ENCODE peak calls at places on chromosomes 11 and 22, in seven cellular contexts. T is lower lobe of right lung, M is A549, G is fibroblast of mammary gland, C is epithelial cell of esophagus, S is OCI-LY7, P is PC-3. H is an unnamed sample.

GRCh38 chr11:95231126-95231880 is at the start of gene SESN3:
- DNase-seq in T (peak), M (peak), G (peak), C (peak), S (peak), P (peak), H (peak)

GRCh38 chr22:42214625-42215415 is 55.6 kb downstream of the TCF20 start:
- DNase-seq in T (no peak), M (no peak), G (no peak), C (no peak), S (no peak), P (no peak), H (no peak)

GRCh38 chr22:37403267-37403960 is 23.9 kb downstream of the ELFN2 start:
- DNase-seq in T (no peak), M (no peak), G (no peak), C (no peak), S (no peak), P (no peak), H (no peak)

GRCh38 chr11:33598426-33599069 is 102.1 kb downstream of the C11orf91 start:
- DNase-seq in T (no peak), M (no peak), G (peak), C (no peak), S (no peak), P (no peak), H (no peak)

GRCh38 chr11:12090061-12090572 is 20.3 kb upstream of the MICAL2 start:
- DNase-seq in T (peak), M (no peak), G (peak), C (peak), S (peak), P (peak), H (peak)

GRCh38 chr11:58121101-58121500 is 4.2 kb downstream of the OR9I1 start:
- DNase-seq in T (no peak), M (no peak), G (peak), C (no peak), S (no peak), P (peak), H (no peak)

GRCh38 chr11:45675646-45676045 is 10.2 kb upstream of the CHST1 start:
- DNase-seq in T (no peak), M (no peak), G (no peak), C (no peak), S (no peak), P (no peak), H (no peak)

GRCh38 chr22:38398609-38399401 is 56.2 kb downstream of the KCNJ4 start:
- DNase-seq in T (peak), M (peak), G (peak), C (peak), S (peak), P (peak), H (peak)

GRCh38 chr11:94681852-94682251 is 86.3 kb upstream of the AMOTL1 start:
- DNase-seq in T (no peak), M (no peak), G (no peak), C (no peak), S (no peak), P (no peak), H (no peak)

GRCh38 chr22:44585559-44586121 is 87.6 kb upstream of the RTL6 start:
- DNase-seq in T (peak), M (no peak), G (no peak), C (no peak), S (no peak), P (no peak), H (no peak)

GRCh38 chr22:35835998-35836691 is 118.5 kb downstream of the APOL5 start:
- DNase-seq in T (no peak), M (peak), G (peak), C (peak), S (no peak), P (peak), H (peak)

GRCh38 chr11:2644844-2645778 is 54.7 kb downstream of the KCNQ1OT1 start:
- DNase-seq in T (no peak), M (no peak), G (no peak), C (no peak), S (no peak), P (no peak), H (no peak)

GRCh38 chr11:77147668-77148321 is 19.7 kb downstream of the MYO7A start:
- DNase-seq in T (peak), M (no peak), G (no peak), C (peak), S (no peak), P (no peak), H (no peak)

GRCh38 chr11:19116971-19117759 is at the start of gene ZDHHC13:
- DNase-seq in T (peak), M (peak), G (peak), C (peak), S (peak), P (peak), H (peak)

GRCh38 chr11:19577849-19578619 is 134.6 kb upstream of the NAV2 start:
- DNase-seq in T (no peak), M (no peak), G (peak), C (no peak), S (no peak), P (peak), H (peak)

GRCh38 chr11:113189909-113190667 is 124.3 kb upstream of the TTC12 start:
- DNase-seq in T (no peak), M (peak), G (peak), C (peak), S (no peak), P (peak), H (peak)

GRCh38 chr11:5618807-5619206 is 6.0 kb upstream of the TRIM34 start:
- DNase-seq in T (no peak), M (peak), G (peak), C (peak), S (no peak), P (peak), H (peak)

GRCh38 chr11:74685905-74686304 is 45.3 kb downstream of the CHRDL2 start:
- DNase-seq in T (peak), M (no peak), G (no peak), C (no peak), S (no peak), P (no peak), H (no peak)

GRCh38 chr11:132258865-132259264 is 888.5 kb downstream of the NTM start:
- DNase-seq in T (no peak), M (no peak), G (no peak), C (peak), S (no peak), P (no peak), H (peak)

GRCh38 chr11:117328414-117329010 is 858 bp downstream of the CEP164 start:
- DNase-seq in T (no peak), M (no peak), G (peak), C (peak), S (peak), P (peak), H (peak)

GRCh38 chr22:50542416-50542927 is 3.2 kb upstream of the KLHDC7B start:
- DNase-seq in T (no peak), M (no peak), G (peak), C (peak), S (no peak), P (no peak), H (no peak)

GRCh38 chr11:125468025-125468424 is 28.0 kb downstream of the FEZ1 start:
- DNase-seq in T (no peak), M (no peak), G (no peak), C (no peak), S (no peak), P (no peak), H (peak)
- TF ChIP-seq CTCF in T (no peak), M (no peak), G (no peak), C (no peak), S (no peak), P (no peak), H (no peak)

DNA sequence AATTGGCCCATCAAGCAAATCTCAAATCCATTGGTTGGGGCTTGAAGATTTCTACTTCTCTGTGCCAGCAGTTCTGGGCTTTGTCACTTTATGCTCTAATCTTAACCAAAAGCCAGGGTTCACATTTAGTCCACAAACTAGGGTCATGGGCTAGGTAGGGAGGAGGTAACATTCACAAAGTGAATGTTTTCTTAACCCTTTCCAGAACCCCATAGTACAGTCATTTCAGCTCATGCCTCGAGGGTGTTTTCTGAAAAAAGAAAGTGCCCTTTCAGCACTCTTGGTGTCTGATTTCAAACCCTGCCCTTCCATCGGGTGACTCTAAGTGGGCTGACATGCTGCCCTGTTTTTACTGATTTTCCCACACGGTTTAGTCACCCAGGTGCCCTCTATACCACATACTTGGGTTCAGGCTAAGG is 2.6 kb downstream of the POU2AF1 start:
- DNase-seq in T (no peak), M (no peak), G (no peak), C (peak), S (no peak), P (peak), H (no peak)
- H3K4me3 ChIP-seq in T (no peak), M (no peak), G (no peak), C (no peak), S (peak), P (no peak), H (no peak)

GRCh38 chr11:37657645-37658044 is 1059.6 kb upstream of the RAG2 start:
- DNase-seq in T (no peak), M (peak), G (peak), C (peak), S (no peak), P (peak), H (peak)
- TF ChIP-seq CTCF in T (no peak), M (no peak), G (peak), C (peak), S (peak), P (peak), H (peak)

DNA sequence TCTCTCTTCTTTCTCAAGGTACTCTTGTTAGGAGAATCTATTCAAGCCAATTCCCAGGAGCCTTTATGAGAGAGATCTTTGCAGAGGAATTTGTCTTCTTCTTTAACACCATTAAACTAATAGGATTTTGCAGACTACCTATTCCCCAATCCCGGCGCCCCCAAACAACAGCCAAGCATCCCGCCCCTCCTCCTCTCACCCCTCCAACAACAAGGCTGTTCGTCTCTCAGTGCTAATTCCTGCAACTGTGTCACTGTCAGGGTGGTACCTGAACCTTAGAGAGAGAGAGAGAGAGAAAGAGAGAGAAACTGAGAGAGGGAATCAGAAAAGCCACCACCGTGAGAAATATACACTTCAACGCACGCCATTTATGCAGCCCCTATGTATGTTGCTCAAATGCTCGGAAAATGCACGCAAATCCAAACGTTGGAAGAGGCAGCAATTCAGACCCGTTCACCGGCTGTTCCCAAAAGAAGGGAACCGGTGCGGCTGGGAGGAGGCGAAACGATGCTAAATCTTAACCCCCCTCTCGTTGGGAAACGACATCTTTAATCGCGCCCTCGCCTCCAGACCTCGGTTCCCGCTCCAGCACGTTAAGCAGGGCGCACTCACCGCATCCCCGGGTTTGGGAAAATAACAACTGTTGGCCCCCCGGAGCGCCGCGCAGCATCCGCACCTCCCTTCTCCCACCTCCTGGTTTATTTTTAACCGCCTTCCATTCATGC is 943 bp downstream of the KCNA4 start:
- DNase-seq in T (no peak), M (no peak), G (no peak), C (no peak), S (no peak), P (no peak), H (no peak)
- H3K4me3 ChIP-seq in T (peak), M (no peak), G (no peak), C (no peak), S (no peak), P (no peak), H (no peak)

GRCh38 chr11:69122642-69123431 is 32.9 kb upstream of the SMIM38 start:
- DNase-seq in T (peak), M (peak), G (peak), C (peak), S (no peak), P (peak), H (peak)

GRCh38 chr11:69122337-69122641 is 33.4 kb upstream of the SMIM38 start:
- DNase-seq in T (no peak), M (no peak), G (no peak), C (no peak), S (no peak), P (no peak), H (no peak)

GRCh38 chr11:69125861-69126260 is 29.9 kb upstream of the SMIM38 start:
- DNase-seq in T (no peak), M (no peak), G (no peak), C (no peak), S (no peak), P (no peak), H (no peak)

GRCh38 chr11:69121621-69122336 is 34.0 kb upstream of the SMIM38 start:
- DNase-seq in T (no peak), M (no peak), G (no peak), C (no peak), S (no peak), P (no peak), H (no peak)

DNA sequence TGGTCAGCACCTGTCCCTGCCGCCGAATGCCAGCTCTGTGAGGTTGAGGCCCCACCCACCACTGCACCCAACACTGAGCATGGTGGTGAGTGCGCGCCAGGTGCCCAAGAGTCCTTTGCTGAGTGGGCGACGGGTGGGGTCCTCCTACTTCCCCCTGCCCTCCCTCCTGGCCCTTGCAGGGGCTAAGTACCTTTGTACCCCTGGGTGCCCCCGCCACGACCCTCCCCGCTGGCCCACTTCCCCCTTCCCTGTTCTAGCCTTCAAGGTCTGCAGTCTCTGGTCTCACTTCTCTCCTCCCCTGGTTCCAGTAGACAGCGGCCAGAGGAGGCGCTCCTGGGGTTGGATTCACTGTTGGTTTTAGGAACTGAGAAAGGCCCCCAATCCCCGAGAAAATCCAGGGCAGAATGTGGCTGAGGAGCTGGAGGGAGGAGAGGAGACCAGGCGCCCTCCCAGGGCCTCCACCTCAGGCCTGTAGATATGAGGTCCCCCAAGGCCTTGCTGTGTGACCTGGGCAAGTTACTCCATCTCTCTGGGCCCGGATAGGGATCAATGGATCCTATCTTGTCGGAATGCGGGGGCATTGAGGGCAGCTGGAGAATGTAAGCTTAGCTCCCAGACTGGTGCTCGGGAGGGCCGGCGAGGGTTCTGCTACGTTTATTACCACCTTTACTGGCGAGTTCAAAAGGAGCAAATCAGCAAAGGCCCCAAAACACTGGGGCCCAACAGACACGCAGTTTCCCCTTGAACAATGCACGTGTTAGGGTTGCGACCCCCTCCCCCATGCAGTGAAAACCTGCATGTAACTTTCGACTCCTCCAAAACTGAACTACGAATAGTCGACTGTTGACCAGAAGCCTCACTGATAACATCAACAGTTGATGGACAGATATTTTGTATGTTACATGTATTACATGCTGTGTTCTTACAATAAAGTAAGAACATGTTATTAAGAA is 31.9 kb upstream of the SMIM38 start:
- DNase-seq in T (peak), M (peak), G (no peak), C (no peak), S (no peak), P (no peak), H (no peak)
- TF ChIP-seq CTCF in T (no peak), M (no peak), G (no peak), C (no peak), S (no peak), P (no peak), H (no peak)

GRCh38 chr11:66849501-66850234 is 6.4 kb downstream of the RCE1 start:
- DNase-seq in T (peak), M (no peak), G (no peak), C (no peak), S (no peak), P (no peak), H (no peak)
- H3K4me3 ChIP-seq in T (no peak), M (no peak), G (no peak), C (no peak), S (no peak), P (no peak), H (no peak)

GRCh38 chr11:72002841-72003775 is 4.4 kb downstream of the IL18BP start:
- DNase-seq in T (no peak), M (no peak), G (no peak), C (no peak), S (no peak), P (no peak), H (no peak)

GRCh38 chr11:72000591-72000867 is 1.8 kb downstream of the IL18BP start:
- DNase-seq in T (no peak), M (no peak), G (no peak), C (no peak), S (no peak), P (no peak), H (no peak)

GRCh38 chr11:72001255-72001654 is 2.5 kb downstream of the IL18BP start:
- DNase-seq in T (no peak), M (no peak), G (no peak), C (no peak), S (no peak), P (no peak), H (no peak)

GRCh38 chr11:72003776-72004171 is 5.1 kb downstream of the IL18BP start:
- DNase-seq in T (no peak), M (no peak), G (no peak), C (no peak), S (no peak), P (no peak), H (no peak)

GRCh38 chr11:72001834-72002591 is 3.3 kb downstream of the IL18BP start:
- DNase-seq in T (no peak), M (no peak), G (no peak), C (no peak), S (no peak), P (no peak), H (no peak)
- TF ChIP-seq CTCF in T (no peak), M (no peak), G (no peak), C (no peak), S (no peak), P (no peak), H (no peak)

DNA sequence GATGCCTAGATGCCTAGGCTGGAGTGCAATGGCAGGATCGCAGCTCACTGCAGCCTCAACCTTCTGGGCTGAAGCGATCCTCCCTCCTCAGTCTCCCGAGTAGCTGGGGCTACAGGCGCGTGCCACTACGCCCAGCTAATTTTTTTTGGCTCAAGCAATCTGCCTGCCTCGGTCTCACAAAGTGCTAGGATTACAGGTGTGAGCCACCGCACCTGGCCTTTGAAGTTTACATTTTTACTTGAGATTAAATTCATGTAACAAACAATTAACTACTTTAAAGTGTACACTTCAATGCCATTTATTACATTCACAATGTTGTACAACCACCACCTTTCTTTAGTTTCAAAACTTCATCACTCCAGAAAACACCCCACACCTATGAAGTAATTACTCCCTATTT is 3.5 kb upstream of the FOSL1 start:
- DNase-seq in T (no peak), M (no peak), G (no peak), C (no peak), S (no peak), P (no peak), H (no peak)
- H3K4me3 ChIP-seq in T (no peak), M (no peak), G (no peak), C (no peak), S (no peak), P (no peak), H (no peak)

GRCh38 chr11:66478823-66479740 is 1.2 kb upstream of the DPP3 start:
- DNase-seq in T (peak), M (peak), G (peak), C (peak), S (peak), P (peak), H (peak)
- TF ChIP-seq CTCF in T (peak), M (peak), G (peak), C (peak), S (peak), P (peak), H (peak)

DNA sequence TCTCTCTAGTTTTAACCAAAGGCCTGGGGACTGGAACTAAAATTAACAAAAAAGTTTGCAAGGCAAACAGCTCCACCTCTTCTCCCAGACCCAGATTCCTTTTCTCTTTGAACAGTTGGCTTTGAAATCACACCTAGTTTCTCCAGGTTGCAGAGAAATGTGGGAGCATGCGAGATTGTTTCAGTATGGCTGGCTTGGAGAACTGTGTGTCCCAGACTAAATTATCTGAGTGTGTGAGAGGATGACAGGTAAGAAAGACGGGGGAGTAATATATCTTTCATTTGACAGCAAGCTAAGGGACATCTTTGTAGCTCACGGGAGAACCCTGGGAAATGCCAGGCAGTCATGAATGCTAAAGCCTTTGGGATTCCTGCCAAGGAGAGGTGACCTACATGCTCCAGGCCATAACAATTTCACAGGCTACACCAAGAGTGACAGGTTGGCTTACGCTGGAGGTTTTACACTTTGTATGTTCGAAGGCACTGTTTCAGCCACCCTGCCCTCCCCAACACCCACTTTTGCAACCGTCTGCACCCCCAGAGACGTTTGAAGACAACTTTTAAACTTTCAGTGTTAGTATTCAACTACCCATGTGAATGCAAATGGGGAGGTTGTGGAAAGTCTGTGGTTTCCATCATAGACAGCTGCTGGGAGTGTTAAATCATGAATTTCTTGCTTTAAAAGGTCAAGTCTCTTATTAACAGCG is 109.3 kb upstream of the SNX19 start:
- DNase-seq in T (no peak), M (no peak), G (no peak), C (no peak), S (no peak), P (peak), H (no peak)
- H3K4me3 ChIP-seq in T (no peak), M (no peak), G (no peak), C (no peak), S (no peak), P (no peak), H (no peak)